ENCODE peak calls at places on chromosomes 16 and 17, in seven cellular contexts. One of them, this sample, is unnamed.

GRCh38 chr16:78102865-78103264 is 3.4 kb downstream of the WWOX start:
- DNase-seq in stimulated activated CD4-positive, alpha-beta T cell treated with anti-CD3 and anti-CD28 coated beads, Interleukin-4, amount 100 ng/mL, for 4 hours: no peak
- DNase-seq in NCI-H524: peak; percentile 23
- DNase-seq in lower leg skin: no peak
- DNase-seq in stimulated activated CD8-positive, alpha-beta memory T cell treated with anti-CD3 and anti-CD28 coated beads, Interleukin-2, amount 100 ng/mL, for 1 hour: no peak
- DNase-seq in activated T-helper 1 cell treated with Interleukin-2 at 50 U/mL for 16 hours: no peak
- DNase-seq in iPS-NIHi11: no peak
- DNase-seq in this sample: no peak

GRCh38 chr17:34420254-34420766 is 57.3 kb upstream of the CCL1 start:
- DNase-seq in stimulated activated CD4-positive, alpha-beta T cell treated with anti-CD3 and anti-CD28 coated beads, Interleukin-4, amount 100 ng/mL, for 4 hours: peak; percentile 41
- DNase-seq in NCI-H524: peak; percentile 75
- DNase-seq in lower leg skin: peak; percentile 89
- DNase-seq in stimulated activated CD8-positive, alpha-beta memory T cell treated with anti-CD3 and anti-CD28 coated beads, Interleukin-2, amount 100 ng/mL, for 1 hour: peak; percentile 28
- DNase-seq in activated T-helper 1 cell treated with Interleukin-2 at 50 U/mL for 16 hours: peak; percentile 33
- DNase-seq in iPS-NIHi11: peak; percentile 82
- DNase-seq in this sample: peak; percentile 75

GRCh38 chr17:40556884-40557414 is 8.3 kb downstream of the CCR7 start:
- DNase-seq in stimulated activated CD4-positive, alpha-beta T cell treated with anti-CD3 and anti-CD28 coated beads, Interleukin-4, amount 100 ng/mL, for 4 hours: no peak
- DNase-seq in NCI-H524: no peak
- DNase-seq in lower leg skin: peak; percentile 86
- DNase-seq in stimulated activated CD8-positive, alpha-beta memory T cell treated with anti-CD3 and anti-CD28 coated beads, Interleukin-2, amount 100 ng/mL, for 1 hour: no peak
- DNase-seq in activated T-helper 1 cell treated with Interleukin-2 at 50 U/mL for 16 hours: no peak
- DNase-seq in iPS-NIHi11: no peak
- DNase-seq in this sample: peak; percentile 70

GRCh38 chr16:67013823-67014640 is 14.9 kb upstream of the CBFB start:
- DNase-seq in stimulated activated CD4-positive, alpha-beta T cell treated with anti-CD3 and anti-CD28 coated beads, Interleukin-4, amount 100 ng/mL, for 4 hours: peak; percentile 68
- DNase-seq in NCI-H524: peak; percentile 71
- DNase-seq in lower leg skin: peak; percentile 93
- DNase-seq in stimulated activated CD8-positive, alpha-beta memory T cell treated with anti-CD3 and anti-CD28 coated beads, Interleukin-2, amount 100 ng/mL, for 1 hour: no peak
- DNase-seq in activated T-helper 1 cell treated with Interleukin-2 at 50 U/mL for 16 hours: peak; percentile 59
- DNase-seq in iPS-NIHi11: peak; percentile 79
- DNase-seq in this sample: peak; percentile 95

GRCh38 chr17:71963341-71963740 is 157.5 kb upstream of the SOX9 start:
- DNase-seq in stimulated activated CD4-positive, alpha-beta T cell treated with anti-CD3 and anti-CD28 coated beads, Interleukin-4, amount 100 ng/mL, for 4 hours: no peak
- DNase-seq in NCI-H524: peak; percentile 99
- DNase-seq in lower leg skin: no peak
- DNase-seq in stimulated activated CD8-positive, alpha-beta memory T cell treated with anti-CD3 and anti-CD28 coated beads, Interleukin-2, amount 100 ng/mL, for 1 hour: no peak
- DNase-seq in activated T-helper 1 cell treated with Interleukin-2 at 50 U/mL for 16 hours: no peak
- DNase-seq in iPS-NIHi11: no peak
- DNase-seq in this sample: peak; percentile 53

GRCh38 chr17:10471853-10472252 is 2.5 kb upstream of the MYH4 start:
- DNase-seq in stimulated activated CD4-positive, alpha-beta T cell treated with anti-CD3 and anti-CD28 coated beads, Interleukin-4, amount 100 ng/mL, for 4 hours: no peak
- DNase-seq in NCI-H524: no peak
- DNase-seq in lower leg skin: no peak
- DNase-seq in stimulated activated CD8-positive, alpha-beta memory T cell treated with anti-CD3 and anti-CD28 coated beads, Interleukin-2, amount 100 ng/mL, for 1 hour: no peak
- DNase-seq in activated T-helper 1 cell treated with Interleukin-2 at 50 U/mL for 16 hours: no peak
- DNase-seq in iPS-NIHi11: no peak
- DNase-seq in this sample: no peak

GRCh38 chr17:4740584-4740983 is 856 bp upstream of the CXCL16 start:
- DNase-seq in stimulated activated CD4-positive, alpha-beta T cell treated with anti-CD3 and anti-CD28 coated beads, Interleukin-4, amount 100 ng/mL, for 4 hours: no peak
- DNase-seq in NCI-H524: no peak
- DNase-seq in lower leg skin: no peak
- DNase-seq in stimulated activated CD8-positive, alpha-beta memory T cell treated with anti-CD3 and anti-CD28 coated beads, Interleukin-2, amount 100 ng/mL, for 1 hour: no peak
- DNase-seq in activated T-helper 1 cell treated with Interleukin-2 at 50 U/mL for 16 hours: no peak
- DNase-seq in iPS-NIHi11: no peak
- DNase-seq in this sample: no peak

GRCh38 chr16:1486551-1487390 is 2.0 kb downstream of the PTX4 start:
- DNase-seq in stimulated activated CD4-positive, alpha-beta T cell treated with anti-CD3 and anti-CD28 coated beads, Interleukin-4, amount 100 ng/mL, for 4 hours: no peak
- DNase-seq in NCI-H524: no peak
- DNase-seq in lower leg skin: no peak
- DNase-seq in stimulated activated CD8-positive, alpha-beta memory T cell treated with anti-CD3 and anti-CD28 coated beads, Interleukin-2, amount 100 ng/mL, for 1 hour: no peak
- DNase-seq in activated T-helper 1 cell treated with Interleukin-2 at 50 U/mL for 16 hours: no peak
- DNase-seq in iPS-NIHi11: no peak
- DNase-seq in this sample: no peak

GRCh38 chr17:73973881-73974409 is 229.5 kb upstream of the RPL38 start:
- DNase-seq in stimulated activated CD4-positive, alpha-beta T cell treated with anti-CD3 and anti-CD28 coated beads, Interleukin-4, amount 100 ng/mL, for 4 hours: no peak
- DNase-seq in NCI-H524: peak; percentile 65
- DNase-seq in lower leg skin: no peak
- DNase-seq in stimulated activated CD8-positive, alpha-beta memory T cell treated with anti-CD3 and anti-CD28 coated beads, Interleukin-2, amount 100 ng/mL, for 1 hour: no peak
- DNase-seq in activated T-helper 1 cell treated with Interleukin-2 at 50 U/mL for 16 hours: no peak
- DNase-seq in iPS-NIHi11: no peak
- DNase-seq in this sample: peak; percentile 83

GRCh38 chr17:63772801-63773271 is 561 bp downstream of the CCDC47 start:
- DNase-seq in stimulated activated CD4-positive, alpha-beta T cell treated with anti-CD3 and anti-CD28 coated beads, Interleukin-4, amount 100 ng/mL, for 4 hours: no peak
- DNase-seq in NCI-H524: peak; percentile 11
- DNase-seq in lower leg skin: no peak
- DNase-seq in stimulated activated CD8-positive, alpha-beta memory T cell treated with anti-CD3 and anti-CD28 coated beads, Interleukin-2, amount 100 ng/mL, for 1 hour: no peak
- DNase-seq in activated T-helper 1 cell treated with Interleukin-2 at 50 U/mL for 16 hours: no peak
- DNase-seq in iPS-NIHi11: no peak
- DNase-seq in this sample: no peak

GRCh38 chr17:30600830-30601494 is 123.8 kb downstream of the GOSR1 start:
- DNase-seq in stimulated activated CD4-positive, alpha-beta T cell treated with anti-CD3 and anti-CD28 coated beads, Interleukin-4, amount 100 ng/mL, for 4 hours: peak; percentile 3
- DNase-seq in NCI-H524: peak; percentile 64
- DNase-seq in lower leg skin: peak; percentile 88
- DNase-seq in stimulated activated CD8-positive, alpha-beta memory T cell treated with anti-CD3 and anti-CD28 coated beads, Interleukin-2, amount 100 ng/mL, for 1 hour: no peak
- DNase-seq in activated T-helper 1 cell treated with Interleukin-2 at 50 U/mL for 16 hours: no peak
- DNase-seq in iPS-NIHi11: no peak
- DNase-seq in this sample: no peak

GRCh38 chr17:3695723-3696411 is at the start of gene P2RX5:
- DNase-seq in stimulated activated CD4-positive, alpha-beta T cell treated with anti-CD3 and anti-CD28 coated beads, Interleukin-4, amount 100 ng/mL, for 4 hours: peak; percentile 36
- DNase-seq in NCI-H524: no peak
- DNase-seq in lower leg skin: peak; percentile 81
- DNase-seq in stimulated activated CD8-positive, alpha-beta memory T cell treated with anti-CD3 and anti-CD28 coated beads, Interleukin-2, amount 100 ng/mL, for 1 hour: no peak
- DNase-seq in activated T-helper 1 cell treated with Interleukin-2 at 50 U/mL for 16 hours: peak; percentile 21
- DNase-seq in iPS-NIHi11: peak; percentile 76
- DNase-seq in this sample: peak; percentile 24

GRCh38 chr17:15261063-15261817 is 3.9 kb downstream of the PMP22 start:
- DNase-seq in stimulated activated CD4-positive, alpha-beta T cell treated with anti-CD3 and anti-CD28 coated beads, Interleukin-4, amount 100 ng/mL, for 4 hours: no peak
- DNase-seq in NCI-H524: peak; percentile 26
- DNase-seq in lower leg skin: peak; percentile 89
- DNase-seq in stimulated activated CD8-positive, alpha-beta memory T cell treated with anti-CD3 and anti-CD28 coated beads, Interleukin-2, amount 100 ng/mL, for 1 hour: no peak
- DNase-seq in activated T-helper 1 cell treated with Interleukin-2 at 50 U/mL for 16 hours: no peak
- DNase-seq in iPS-NIHi11: peak; percentile 58
- DNase-seq in this sample: peak; percentile 62

GRCh38 chr16:73193464-73193863 is 145.5 kb upstream of the ZFHX3 start:
- DNase-seq in stimulated activated CD4-positive, alpha-beta T cell treated with anti-CD3 and anti-CD28 coated beads, Interleukin-4, amount 100 ng/mL, for 4 hours: no peak
- DNase-seq in NCI-H524: no peak
- DNase-seq in lower leg skin: no peak
- DNase-seq in stimulated activated CD8-positive, alpha-beta memory T cell treated with anti-CD3 and anti-CD28 coated beads, Interleukin-2, amount 100 ng/mL, for 1 hour: no peak
- DNase-seq in activated T-helper 1 cell treated with Interleukin-2 at 50 U/mL for 16 hours: no peak
- DNase-seq in iPS-NIHi11: no peak
- DNase-seq in this sample: no peak

GRCh38 chr17:66533572-66533971 is 231.2 kb downstream of the PRKCA start:
- DNase-seq in stimulated activated CD4-positive, alpha-beta T cell treated with anti-CD3 and anti-CD28 coated beads, Interleukin-4, amount 100 ng/mL, for 4 hours: no peak
- DNase-seq in NCI-H524: peak; percentile 11
- DNase-seq in lower leg skin: no peak
- DNase-seq in stimulated activated CD8-positive, alpha-beta memory T cell treated with anti-CD3 and anti-CD28 coated beads, Interleukin-2, amount 100 ng/mL, for 1 hour: no peak
- DNase-seq in activated T-helper 1 cell treated with Interleukin-2 at 50 U/mL for 16 hours: no peak
- DNase-seq in iPS-NIHi11: peak; percentile 54
- DNase-seq in this sample: no peak

GRCh38 chr17:82424001-82424862 is 5.8 kb upstream of the OGFOD3 start:
- DNase-seq in stimulated activated CD4-positive, alpha-beta T cell treated with anti-CD3 and anti-CD28 coated beads, Interleukin-4, amount 100 ng/mL, for 4 hours: peak; percentile 31
- DNase-seq in NCI-H524: no peak
- DNase-seq in lower leg skin: no peak
- DNase-seq in stimulated activated CD8-positive, alpha-beta memory T cell treated with anti-CD3 and anti-CD28 coated beads, Interleukin-2, amount 100 ng/mL, for 1 hour: no peak
- DNase-seq in activated T-helper 1 cell treated with Interleukin-2 at 50 U/mL for 16 hours: peak; percentile 16
- DNase-seq in iPS-NIHi11: peak; percentile 71
- DNase-seq in this sample: no peak

GRCh38 chr17:12099412-12099811 is 78.7 kb downstream of the MAP2K4 start:
- DNase-seq in stimulated activated CD4-positive, alpha-beta T cell treated with anti-CD3 and anti-CD28 coated beads, Interleukin-4, amount 100 ng/mL, for 4 hours: no peak
- DNase-seq in NCI-H524: no peak
- DNase-seq in lower leg skin: no peak
- DNase-seq in stimulated activated CD8-positive, alpha-beta memory T cell treated with anti-CD3 and anti-CD28 coated beads, Interleukin-2, amount 100 ng/mL, for 1 hour: no peak
- DNase-seq in activated T-helper 1 cell treated with Interleukin-2 at 50 U/mL for 16 hours: no peak
- DNase-seq in iPS-NIHi11: no peak
- DNase-seq in this sample: no peak

GRCh38 chr17:329794-330420 is 22.7 kb downstream of the RPH3AL start:
- DNase-seq in stimulated activated CD4-positive, alpha-beta T cell treated with anti-CD3 and anti-CD28 coated beads, Interleukin-4, amount 100 ng/mL, for 4 hours: no peak
- DNase-seq in NCI-H524: no peak
- DNase-seq in lower leg skin: no peak
- DNase-seq in stimulated activated CD8-positive, alpha-beta memory T cell treated with anti-CD3 and anti-CD28 coated beads, Interleukin-2, amount 100 ng/mL, for 1 hour: no peak
- DNase-seq in activated T-helper 1 cell treated with Interleukin-2 at 50 U/mL for 16 hours: no peak
- DNase-seq in iPS-NIHi11: no peak
- DNase-seq in this sample: no peak

GRCh38 chr17:51085150-51085805 is 35.4 kb downstream of the SPAG9 start:
- DNase-seq in stimulated activated CD4-positive, alpha-beta T cell treated with anti-CD3 and anti-CD28 coated beads, Interleukin-4, amount 100 ng/mL, for 4 hours: no peak
- DNase-seq in NCI-H524: no peak
- DNase-seq in lower leg skin: no peak
- DNase-seq in stimulated activated CD8-positive, alpha-beta memory T cell treated with anti-CD3 and anti-CD28 coated beads, Interleukin-2, amount 100 ng/mL, for 1 hour: no peak
- DNase-seq in activated T-helper 1 cell treated with Interleukin-2 at 50 U/mL for 16 hours: no peak
- DNase-seq in iPS-NIHi11: no peak
- DNase-seq in this sample: no peak

GRCh38 chr17:28704219-28704858 is 7.3 kb downstream of the PROCA1 start:
- DNase-seq in stimulated activated CD4-positive, alpha-beta T cell treated with anti-CD3 and anti-CD28 coated beads, Interleukin-4, amount 100 ng/mL, for 4 hours: no peak
- DNase-seq in NCI-H524: no peak
- DNase-seq in lower leg skin: no peak
- DNase-seq in stimulated activated CD8-positive, alpha-beta memory T cell treated with anti-CD3 and anti-CD28 coated beads, Interleukin-2, amount 100 ng/mL, for 1 hour: no peak
- DNase-seq in activated T-helper 1 cell treated with Interleukin-2 at 50 U/mL for 16 hours: no peak
- DNase-seq in iPS-NIHi11: no peak
- DNase-seq in this sample: no peak

GRCh38 chr16:69559164-69559563 is 6.6 kb upstream of the NFAT5 start:
- DNase-seq in stimulated activated CD4-positive, alpha-beta T cell treated with anti-CD3 and anti-CD28 coated beads, Interleukin-4, amount 100 ng/mL, for 4 hours: no peak
- DNase-seq in NCI-H524: no peak
- DNase-seq in lower leg skin: no peak
- DNase-seq in stimulated activated CD8-positive, alpha-beta memory T cell treated with anti-CD3 and anti-CD28 coated beads, Interleukin-2, amount 100 ng/mL, for 1 hour: no peak
- DNase-seq in activated T-helper 1 cell treated with Interleukin-2 at 50 U/mL for 16 hours: no peak
- DNase-seq in iPS-NIHi11: no peak
- DNase-seq in this sample: no peak